ENCODE peak calls at places on chromosomes 12 and 14, in nine cellular contexts. F is T-helper 2 cell; L is fibroblast of pulmonary artery; T is effector CD4-positive, alpha-beta T cell; J is HS-5; P is stimulated activated CD4-positive, alpha-beta T cell treated with anti-CD3 and anti-CD28 coated beads, Interleukin-15, amount 100 ng/mL, for 24 hours; N is NCI-H1694 treated with DMSO at 0.1 percent for 48 hours; A is sciatic nerve; Y is neuronal stem cell. I is an unnamed sample.

GRCh38 chr14:63972323-63972932 is 119.6 kb downstream of the SYNE2 start:
- DNase-seq in N (peak), L (no peak), F (no peak), T (no peak), A (no peak), Y (no peak), P (no peak), J (no peak), I (no peak)

GRCh38 chr12:127629066-127629820 is 637.7 kb upstream of the TMEM132C start:
- DNase-seq in L (no peak), A (no peak), N (no peak), F (no peak), P (no peak), J (no peak), Y (no peak), T (no peak), I (no peak)

GRCh38 chr12:62227091-62227490 is 33.1 kb upstream of the USP15 start:
- DNase-seq in T (no peak), Y (no peak), J (no peak), P (no peak), L (no peak), A (no peak), F (no peak), N (no peak), I (no peak)

GRCh38 chr12:132433641-132434395 is 56.1 kb upstream of the FBRSL1 start:
- DNase-seq in A (no peak), F (no peak), Y (no peak), J (no peak), P (no peak), N (no peak), L (no peak), T (no peak), I (no peak)

GRCh38 chr12:89305373-89305772 is 46.9 kb downstream of the DUSP6 start:
- DNase-seq in Y (no peak), P (no peak), J (no peak), T (no peak), F (no peak), L (no peak), A (no peak), N (no peak), I (no peak)

GRCh38 chr12:21257172-21257571 is 77.5 kb downstream of the SLCO1A2 start:
- DNase-seq in A (no peak), P (no peak), Y (no peak), J (no peak), F (no peak), T (no peak), N (no peak), L (no peak), I (no peak)

GRCh38 chr12:55929306-55929791 is 1.6 kb upstream of the DGKA start:
- DNase-seq in J (no peak), N (no peak), Y (no peak), F (peak), L (no peak), T (peak), P (peak), A (no peak), I (peak)

GRCh38 chr14:88550078-88550477 is 4.7 kb downstream of the PTPN21 start:
- DNase-seq in Y (no peak), P (no peak), J (no peak), N (no peak), F (no peak), L (no peak), A (no peak), T (no peak), I (no peak)

GRCh38 chr12:124165695-124166094 is 129.2 kb upstream of the RFLNA start:
- DNase-seq in Y (no peak), T (no peak), P (no peak), N (no peak), L (no peak), F (no peak), J (no peak), A (no peak), I (no peak)

GRCh38 chr14:84961637-84962036 is 568.3 kb upstream of the FLRT2 start:
- DNase-seq in J (no peak), L (no peak), Y (peak), T (no peak), A (no peak), F (no peak), N (peak), P (no peak), I (no peak)

GRCh38 chr12:97960741-97961608 is 498.4 kb downstream of the RMST start:
- DNase-seq in L (peak), Y (peak), F (no peak), T (no peak), P (peak), J (no peak), N (peak), A (no peak), I (peak)

GRCh38 chr14:72498646-72499045 is 395.3 kb downstream of the DPF3 start:
- DNase-seq in P (no peak), F (no peak), A (no peak), L (no peak), T (no peak), J (no peak), Y (no peak), N (no peak), I (no peak)

GRCh38 chr12:51269174-51270066 is 795 bp downstream of the SMAGP start:
- DNase-seq in A (peak), P (peak), Y (peak), F (peak), N (no peak), T (peak), J (no peak), L (peak), I (peak)

GRCh38 chr14:68622856-68623255 is 170.0 kb downstream of the ZFP36L1 start:
- DNase-seq in L (no peak), T (no peak), J (no peak), Y (no peak), F (no peak), A (no peak), P (no peak), N (no peak), I (no peak)

GRCh38 chr12:110743571-110744093 is 941 bp upstream of the PPP1CC start:
- DNase-seq in P (no peak), F (no peak), J (no peak), L (peak), Y (peak), T (no peak), A (peak), N (no peak), I (no peak)

GRCh38 chr12:26810330-26810729 is 22.7 kb downstream of the ITPR2 start:
- DNase-seq in N (no peak), F (no peak), L (peak), J (no peak), Y (no peak), P (no peak), T (no peak), A (peak), I (no peak)

GRCh38 chr12:52224154-52224553 is 8.9 kb upstream of the KRT7 start:
- DNase-seq in J (no peak), Y (no peak), N (no peak), L (peak), F (no peak), A (no peak), T (no peak), P (no peak), I (no peak)

GRCh38 chr12:51381226-51382079 is 9.8 kb downstream of the GALNT6 start:
- DNase-seq in Y (no peak), N (no peak), J (no peak), T (no peak), P (no peak), A (no peak), F (no peak), L (peak), I (no peak)

GRCh38 chr14:56172571-56172971 is 54.4 kb downstream of the PELI2 start:
- DNase-seq in A (no peak), T (no peak), P (no peak), Y (no peak), L (peak), F (no peak), N (no peak), J (peak), I (no peak)

GRCh38 chr14:90675399-90675798 is 140.8 kb downstream of the TTC7B start:
- DNase-seq in A (no peak), N (peak), T (no peak), L (peak), P (no peak), F (no peak), Y (no peak), J (no peak), I (no peak)

GRCh38 chr14:93619176-93619793 is 169.0 kb downstream of the PRIMA1 start:
- DNase-seq in N (peak), Y (peak), P (peak), F (no peak), T (no peak), L (peak), J (peak), A (no peak), I (no peak)

GRCh38 chr14:51616256-51616655 is 35.5 kb upstream of the FRMD6 start:
- DNase-seq in Y (no peak), J (no peak), P (no peak), N (no peak), T (no peak), F (no peak), A (no peak), L (no peak), I (no peak)

GRCh38 chr12:123050331-123050809 is 69.9 kb downstream of the ARL6IP4 start:
- DNase-seq in Y (no peak), P (no peak), L (peak), N (no peak), J (no peak), F (no peak), A (no peak), T (no peak), I (no peak)